ENCODE peak calls at places on chromosome 4, in nine cellular contexts. One of them, this sample, is unnamed.

GRCh38 chr4:33961751-33962150 is 2282.6 kb downstream of the ARAP2 start:
- DNase-seq in activated CD8-positive, alpha-beta T cell treated with anti-CD3 and anti-CD28 coated beads for 36 hours: no peak
- DNase-seq in ovary: no peak
- DNase-seq in stimulated activated CD4-positive, alpha-beta T cell treated with anti-CD3 and anti-CD28 coated beads, Interleukin-12 subunit alpha, Interleukin-12 subunit beta, amount 100 ng/mL, for 48 hours: no peak
- DNase-seq in stimulated activated effector memory CD8-positive, alpha-beta T cell treated with anti-CD3 and anti-CD28 coated beads, Interleukin-12 subunit alpha, Interleukin-12 subunit beta, amount 100 ng/mL, for 72 hours: no peak
- DNase-seq in naive thymus-derived CD8-positive, alpha-beta T cell: no peak
- DNase-seq in AG08395: peak; percentile 12
- DNase-seq in left lung: no peak
- DNase-seq in NCI-H1417: no peak
- DNase-seq in this sample: no peak

GRCh38 chr4:20126906-20127305 is 124.8 kb upstream of the SLIT2 start:
- DNase-seq in activated CD8-positive, alpha-beta T cell treated with anti-CD3 and anti-CD28 coated beads for 36 hours: no peak
- DNase-seq in ovary: no peak
- DNase-seq in stimulated activated CD4-positive, alpha-beta T cell treated with anti-CD3 and anti-CD28 coated beads, Interleukin-12 subunit alpha, Interleukin-12 subunit beta, amount 100 ng/mL, for 48 hours: no peak
- DNase-seq in stimulated activated effector memory CD8-positive, alpha-beta T cell treated with anti-CD3 and anti-CD28 coated beads, Interleukin-12 subunit alpha, Interleukin-12 subunit beta, amount 100 ng/mL, for 72 hours: no peak
- DNase-seq in naive thymus-derived CD8-positive, alpha-beta T cell: no peak
- DNase-seq in AG08395: peak; percentile 24
- DNase-seq in left lung: no peak
- DNase-seq in NCI-H1417: no peak
- DNase-seq in this sample: no peak

GRCh38 chr4:27828843-27829242 is 968.2 kb downstream of the STIM2 start:
- DNase-seq in activated CD8-positive, alpha-beta T cell treated with anti-CD3 and anti-CD28 coated beads for 36 hours: no peak
- DNase-seq in ovary: no peak
- DNase-seq in stimulated activated CD4-positive, alpha-beta T cell treated with anti-CD3 and anti-CD28 coated beads, Interleukin-12 subunit alpha, Interleukin-12 subunit beta, amount 100 ng/mL, for 48 hours: no peak
- DNase-seq in stimulated activated effector memory CD8-positive, alpha-beta T cell treated with anti-CD3 and anti-CD28 coated beads, Interleukin-12 subunit alpha, Interleukin-12 subunit beta, amount 100 ng/mL, for 72 hours: no peak
- DNase-seq in naive thymus-derived CD8-positive, alpha-beta T cell: no peak
- DNase-seq in AG08395: no peak
- DNase-seq in left lung: no peak
- DNase-seq in NCI-H1417: no peak
- DNase-seq in this sample: no peak

GRCh38 chr4:77196866-77197265 is 39.9 kb downstream of the CCNG2 start:
- DNase-seq in activated CD8-positive, alpha-beta T cell treated with anti-CD3 and anti-CD28 coated beads for 36 hours: peak; percentile 28
- DNase-seq in ovary: no peak
- DNase-seq in stimulated activated CD4-positive, alpha-beta T cell treated with anti-CD3 and anti-CD28 coated beads, Interleukin-12 subunit alpha, Interleukin-12 subunit beta, amount 100 ng/mL, for 48 hours: no peak
- DNase-seq in stimulated activated effector memory CD8-positive, alpha-beta T cell treated with anti-CD3 and anti-CD28 coated beads, Interleukin-12 subunit alpha, Interleukin-12 subunit beta, amount 100 ng/mL, for 72 hours: no peak
- DNase-seq in naive thymus-derived CD8-positive, alpha-beta T cell: no peak
- DNase-seq in AG08395: no peak
- DNase-seq in left lung: no peak
- DNase-seq in NCI-H1417: no peak
- DNase-seq in this sample: no peak

GRCh38 chr4:96025031-96025430 is 185.1 kb downstream of the PDHA2 start:
- DNase-seq in activated CD8-positive, alpha-beta T cell treated with anti-CD3 and anti-CD28 coated beads for 36 hours: no peak
- DNase-seq in ovary: no peak
- DNase-seq in stimulated activated CD4-positive, alpha-beta T cell treated with anti-CD3 and anti-CD28 coated beads, Interleukin-12 subunit alpha, Interleukin-12 subunit beta, amount 100 ng/mL, for 48 hours: no peak
- DNase-seq in stimulated activated effector memory CD8-positive, alpha-beta T cell treated with anti-CD3 and anti-CD28 coated beads, Interleukin-12 subunit alpha, Interleukin-12 subunit beta, amount 100 ng/mL, for 72 hours: no peak
- DNase-seq in naive thymus-derived CD8-positive, alpha-beta T cell: no peak
- DNase-seq in AG08395: no peak
- DNase-seq in left lung: no peak
- DNase-seq in NCI-H1417: no peak
- DNase-seq in this sample: no peak

GRCh38 chr4:68850293-68850692 is 34.5 kb downstream of the UGT2B10 start:
- DNase-seq in activated CD8-positive, alpha-beta T cell treated with anti-CD3 and anti-CD28 coated beads for 36 hours: no peak
- DNase-seq in ovary: no peak
- DNase-seq in stimulated activated CD4-positive, alpha-beta T cell treated with anti-CD3 and anti-CD28 coated beads, Interleukin-12 subunit alpha, Interleukin-12 subunit beta, amount 100 ng/mL, for 48 hours: no peak
- DNase-seq in stimulated activated effector memory CD8-positive, alpha-beta T cell treated with anti-CD3 and anti-CD28 coated beads, Interleukin-12 subunit alpha, Interleukin-12 subunit beta, amount 100 ng/mL, for 72 hours: no peak
- DNase-seq in naive thymus-derived CD8-positive, alpha-beta T cell: no peak
- DNase-seq in AG08395: no peak
- DNase-seq in left lung: no peak
- DNase-seq in NCI-H1417: no peak
- DNase-seq in this sample: no peak

GRCh38 chr4:139736661-139737060 is 71.0 kb downstream of the MGST2 start:
- DNase-seq in activated CD8-positive, alpha-beta T cell treated with anti-CD3 and anti-CD28 coated beads for 36 hours: no peak
- DNase-seq in ovary: no peak
- DNase-seq in stimulated activated CD4-positive, alpha-beta T cell treated with anti-CD3 and anti-CD28 coated beads, Interleukin-12 subunit alpha, Interleukin-12 subunit beta, amount 100 ng/mL, for 48 hours: no peak
- DNase-seq in stimulated activated effector memory CD8-positive, alpha-beta T cell treated with anti-CD3 and anti-CD28 coated beads, Interleukin-12 subunit alpha, Interleukin-12 subunit beta, amount 100 ng/mL, for 72 hours: no peak
- DNase-seq in naive thymus-derived CD8-positive, alpha-beta T cell: no peak
- DNase-seq in AG08395: no peak
- DNase-seq in left lung: no peak
- DNase-seq in NCI-H1417: no peak
- DNase-seq in this sample: no peak

GRCh38 chr4:155666701-155667537 is at the start of gene GUCY1A1:
- DNase-seq in activated CD8-positive, alpha-beta T cell treated with anti-CD3 and anti-CD28 coated beads for 36 hours: peak; percentile 43
- DNase-seq in ovary: no peak
- DNase-seq in stimulated activated CD4-positive, alpha-beta T cell treated with anti-CD3 and anti-CD28 coated beads, Interleukin-12 subunit alpha, Interleukin-12 subunit beta, amount 100 ng/mL, for 48 hours: no peak
- DNase-seq in stimulated activated effector memory CD8-positive, alpha-beta T cell treated with anti-CD3 and anti-CD28 coated beads, Interleukin-12 subunit alpha, Interleukin-12 subunit beta, amount 100 ng/mL, for 72 hours: no peak
- DNase-seq in naive thymus-derived CD8-positive, alpha-beta T cell: peak; percentile 17
- DNase-seq in AG08395: peak; percentile 6
- DNase-seq in left lung: peak; percentile 85
- DNase-seq in NCI-H1417: no peak
- DNase-seq in this sample: no peak

GRCh38 chr4:15918484-15919129 is 19.9 kb downstream of the FGFBP1 start:
- DNase-seq in activated CD8-positive, alpha-beta T cell treated with anti-CD3 and anti-CD28 coated beads for 36 hours: no peak
- DNase-seq in ovary: no peak
- DNase-seq in stimulated activated CD4-positive, alpha-beta T cell treated with anti-CD3 and anti-CD28 coated beads, Interleukin-12 subunit alpha, Interleukin-12 subunit beta, amount 100 ng/mL, for 48 hours: no peak
- DNase-seq in stimulated activated effector memory CD8-positive, alpha-beta T cell treated with anti-CD3 and anti-CD28 coated beads, Interleukin-12 subunit alpha, Interleukin-12 subunit beta, amount 100 ng/mL, for 72 hours: no peak
- DNase-seq in naive thymus-derived CD8-positive, alpha-beta T cell: no peak
- DNase-seq in AG08395: no peak
- DNase-seq in left lung: no peak
- DNase-seq in NCI-H1417: peak; percentile 81
- DNase-seq in this sample: no peak

GRCh38 chr4:8528713-8529112 is 51.5 kb upstream of the GPR78 start:
- DNase-seq in activated CD8-positive, alpha-beta T cell treated with anti-CD3 and anti-CD28 coated beads for 36 hours: no peak
- DNase-seq in ovary: no peak
- DNase-seq in stimulated activated CD4-positive, alpha-beta T cell treated with anti-CD3 and anti-CD28 coated beads, Interleukin-12 subunit alpha, Interleukin-12 subunit beta, amount 100 ng/mL, for 48 hours: no peak
- DNase-seq in stimulated activated effector memory CD8-positive, alpha-beta T cell treated with anti-CD3 and anti-CD28 coated beads, Interleukin-12 subunit alpha, Interleukin-12 subunit beta, amount 100 ng/mL, for 72 hours: no peak
- DNase-seq in naive thymus-derived CD8-positive, alpha-beta T cell: no peak
- DNase-seq in AG08395: no peak
- DNase-seq in left lung: no peak
- DNase-seq in NCI-H1417: no peak
- DNase-seq in this sample: no peak

GRCh38 chr4:87120411-87121162 is 99.8 kb downstream of the KLHL8 start:
- DNase-seq in activated CD8-positive, alpha-beta T cell treated with anti-CD3 and anti-CD28 coated beads for 36 hours: no peak
- DNase-seq in ovary: peak; percentile 69
- DNase-seq in stimulated activated CD4-positive, alpha-beta T cell treated with anti-CD3 and anti-CD28 coated beads, Interleukin-12 subunit alpha, Interleukin-12 subunit beta, amount 100 ng/mL, for 48 hours: no peak
- DNase-seq in stimulated activated effector memory CD8-positive, alpha-beta T cell treated with anti-CD3 and anti-CD28 coated beads, Interleukin-12 subunit alpha, Interleukin-12 subunit beta, amount 100 ng/mL, for 72 hours: no peak
- DNase-seq in naive thymus-derived CD8-positive, alpha-beta T cell: no peak
- DNase-seq in AG08395: no peak
- DNase-seq in left lung: peak; percentile 70
- DNase-seq in NCI-H1417: no peak
- DNase-seq in this sample: no peak

GRCh38 chr4:55554453-55555030 is 7.8 kb upstream of the CLOCK start:
- DNase-seq in activated CD8-positive, alpha-beta T cell treated with anti-CD3 and anti-CD28 coated beads for 36 hours: no peak
- DNase-seq in ovary: no peak
- DNase-seq in stimulated activated CD4-positive, alpha-beta T cell treated with anti-CD3 and anti-CD28 coated beads, Interleukin-12 subunit alpha, Interleukin-12 subunit beta, amount 100 ng/mL, for 48 hours: no peak
- DNase-seq in stimulated activated effector memory CD8-positive, alpha-beta T cell treated with anti-CD3 and anti-CD28 coated beads, Interleukin-12 subunit alpha, Interleukin-12 subunit beta, amount 100 ng/mL, for 72 hours: no peak
- DNase-seq in naive thymus-derived CD8-positive, alpha-beta T cell: no peak
- DNase-seq in AG08395: peak; percentile 44
- DNase-seq in left lung: no peak
- DNase-seq in NCI-H1417: no peak
- DNase-seq in this sample: no peak

GRCh38 chr4:158121203-158121586 is 51.6 kb downstream of the GASK1B start:
- DNase-seq in activated CD8-positive, alpha-beta T cell treated with anti-CD3 and anti-CD28 coated beads for 36 hours: no peak
- DNase-seq in ovary: no peak
- DNase-seq in stimulated activated CD4-positive, alpha-beta T cell treated with anti-CD3 and anti-CD28 coated beads, Interleukin-12 subunit alpha, Interleukin-12 subunit beta, amount 100 ng/mL, for 48 hours: no peak
- DNase-seq in stimulated activated effector memory CD8-positive, alpha-beta T cell treated with anti-CD3 and anti-CD28 coated beads, Interleukin-12 subunit alpha, Interleukin-12 subunit beta, amount 100 ng/mL, for 72 hours: no peak
- DNase-seq in naive thymus-derived CD8-positive, alpha-beta T cell: no peak
- DNase-seq in AG08395: peak; percentile 88
- DNase-seq in left lung: no peak
- DNase-seq in NCI-H1417: no peak
- DNase-seq in this sample: no peak

GRCh38 chr4:99652596-99653436 is 4.8 kb downstream of the C4orf54 start:
- DNase-seq in activated CD8-positive, alpha-beta T cell treated with anti-CD3 and anti-CD28 coated beads for 36 hours: no peak
- DNase-seq in ovary: peak; percentile 29
- DNase-seq in stimulated activated CD4-positive, alpha-beta T cell treated with anti-CD3 and anti-CD28 coated beads, Interleukin-12 subunit alpha, Interleukin-12 subunit beta, amount 100 ng/mL, for 48 hours: no peak
- DNase-seq in stimulated activated effector memory CD8-positive, alpha-beta T cell treated with anti-CD3 and anti-CD28 coated beads, Interleukin-12 subunit alpha, Interleukin-12 subunit beta, amount 100 ng/mL, for 72 hours: no peak
- DNase-seq in naive thymus-derived CD8-positive, alpha-beta T cell: no peak
- DNase-seq in AG08395: no peak
- DNase-seq in left lung: peak; percentile 61
- DNase-seq in NCI-H1417: no peak
- DNase-seq in this sample: no peak